ENCODE peak calls at places on chromosomes 3 and 15, in six cellular contexts. X, L, M, A, Q and D are unnamed samples.

GRCh38 chr15:47484119-47484518 is 233.2 kb upstream of the SEMA6D start:
- DNase-seq in X (no peak), L (no peak), M (no peak), A (no peak), Q (no peak), D (no peak)

GRCh38 chr3:60217156-60217911 is 1033.9 kb downstream of the FHIT start:
- DNase-seq in X (no peak), L (no peak), M (no peak), A (no peak), Q (no peak), D (no peak)

GRCh38 chr15:39300451-39301153 is 280.3 kb upstream of the THBS1 start:
- DNase-seq in X (no peak), L (no peak), M (peak), A (no peak), Q (no peak), D (no peak)

GRCh38 chr15:89679221-89679620 is at the start of gene PLIN1:
- DNase-seq in X (no peak), L (no peak), M (no peak), A (no peak), Q (no peak), D (no peak)

GRCh38 chr3:12895391-12896205 is 54.2 kb upstream of the RPL32 start:
- DNase-seq in X (peak), L (no peak), M (no peak), A (no peak), Q (no peak), D (peak)

GRCh38 chr3:130925628-130926027 is 31.7 kb downstream of the ATP2C1 start:
- DNase-seq in X (no peak), L (no peak), M (no peak), A (no peak), Q (no peak), D (no peak)

GRCh38 chr3:94596887-94597537 is 534.2 kb downstream of the NSUN3 start:
- DNase-seq in X (no peak), L (no peak), M (no peak), A (no peak), Q (no peak), D (no peak)

GRCh38 chr3:138253609-138254008 is 66.5 kb downstream of the ARMC8 start:
- DNase-seq in X (no peak), L (no peak), M (no peak), A (no peak), Q (no peak), D (no peak)

GRCh38 chr15:23038741-23039150 is 623 bp downstream of the TUBGCP5 start:
- DNase-seq in X (no peak), L (no peak), M (peak), A (no peak), Q (no peak), D (no peak)

GRCh38 chr3:193095366-193095765 is 145.7 kb upstream of the PLAAT1 start:
- DNase-seq in X (no peak), L (no peak), M (no peak), A (no peak), Q (no peak), D (no peak)

GRCh38 chr3:56796202-56796601 is 5.5 kb downstream of the ARHGEF3 start:
- DNase-seq in X (no peak), L (no peak), M (no peak), A (no peak), Q (peak), D (no peak)

GRCh38 chr15:31111091-31111647 is 9.6 kb upstream of the TRPM1 start:
- DNase-seq in X (no peak), L (no peak), M (no peak), A (no peak), Q (peak), D (no peak)

GRCh38 chr3:74546426-74546825 is 68.0 kb downstream of the CNTN3 start:
- DNase-seq in X (no peak), L (no peak), M (no peak), A (no peak), Q (peak), D (no peak)

GRCh38 chr3:188416041-188416440 is 262.1 kb downstream of the LPP start:
- DNase-seq in X (no peak), L (no peak), M (no peak), A (no peak), Q (no peak), D (no peak)

GRCh38 chr15:84818221-84819131 is 1.3 kb downstream of the ALPK3 start:
- DNase-seq in X (peak), L (no peak), M (no peak), A (peak), Q (no peak), D (no peak)

GRCh38 chr15:64893481-64894394 is 18.0 kb upstream of the ANKDD1A start:
- DNase-seq in X (peak), L (no peak), M (peak), A (peak), Q (peak), D (peak)

GRCh38 chr3:186824430-186825139 is 17.9 kb upstream of the ADIPOQ start:
- DNase-seq in X (no peak), L (no peak), M (no peak), A (no peak), Q (no peak), D (no peak)

GRCh38 chr3:11558002-11558401 is 85.7 kb downstream of the VGLL4 start:
- DNase-seq in X (no peak), L (no peak), M (peak), A (no peak), Q (peak), D (peak)

GRCh38 chr3:66808891-66809578 is 189.1 kb upstream of the KBTBD8 start:
- DNase-seq in X (no peak), L (no peak), M (no peak), A (no peak), Q (no peak), D (no peak)